ENCODE peak calls at places on chromosomes 3 and 15, in eight cellular contexts. L is A549, H is endodermal cell, V is lower lobe of right lung, G is heart left ventricle, E is mesenchymal stem cell, U is psoas muscle, Q is mammary epithelial cell. X is an unnamed sample. For H3K4me1, the result is how much of the 10 kb centered on the place peaks cover.

GRCh38 chr15:68830141-68830540 is 9.4 kb upstream of the ANP32A start:
- DNase-seq in L (no peak), H (no peak), V (no peak), G (no peak), E (no peak), U (no peak), Q (no peak), X (no peak)

GRCh38 chr3:48695113-48695753 is 9.5 kb upstream of the NCKIPSD start:
- DNase-seq in L (no peak), H (peak), V (no peak), G (peak), E (peak), U (peak), Q (peak), X (no peak)

GRCh38 chr3:141231923-141232861 is 567 bp downstream of the PXYLP1 start:
- DNase-seq in L (peak), H (peak), V (peak), G (no peak), E (peak), U (peak), Q (peak), X (peak)

GRCh38 chr3:176739169-176739568 is 458.1 kb downstream of the TBL1XR1 start:
- DNase-seq in L (no peak), H (no peak), V (no peak), G (no peak), E (peak), U (no peak), Q (no peak), X (no peak)

GRCh38 chr3:147775411-147775810 is 366.2 kb downstream of the ZIC1 start:
- DNase-seq in L (no peak), H (no peak), V (no peak), G (no peak), E (no peak), U (no peak), Q (no peak), X (no peak)

GRCh38 chr3:189813652-189814245 is 182.6 kb downstream of the TP63 start:
- DNase-seq in L (no peak), H (peak), V (no peak), G (no peak), E (no peak), U (peak), Q (no peak), X (no peak)

GRCh38 chr3:183298708-183299153 is 45.7 kb downstream of the B3GNT5 start:
- DNase-seq in L (no peak), H (peak), V (peak), G (peak), E (peak), U (peak), Q (no peak), X (peak)

GRCh38 chr3:126005951-126006350 is 37.0 kb downstream of the ROPN1B start:
- DNase-seq in L (no peak), H (no peak), V (no peak), G (no peak), E (peak), U (no peak), Q (peak), X (no peak)

GRCh38 chr3:106573605-106574004 is 704.8 kb upstream of the CBLB start:
- DNase-seq in L (no peak), H (no peak), V (no peak), G (no peak), E (no peak), U (no peak), Q (no peak), X (no peak)

GRCh38 chr3:37492977-37493471 is 318.6 kb upstream of the LRRFIP2 start:
- DNase-seq in L (no peak), H (no peak), V (no peak), G (peak), E (peak), U (no peak), Q (peak), X (no peak)

GRCh38 chr3:194204036-194204792 is 68.3 kb downstream of the HES1 start:
- DNase-seq in L (peak), H (peak), V (peak), G (no peak), E (no peak), U (no peak), Q (peak), X (no peak)

GRCh38 chr3:22861426-22861825 is 341.7 kb upstream of the UBE2E2 start:
- DNase-seq in L (no peak), H (no peak), V (no peak), G (no peak), E (no peak), U (no peak), Q (peak), X (no peak)

GRCh38 chr15:52143862-52144261 is 31.3 kb upstream of the BCL2L10 start:
- DNase-seq in L (no peak), H (peak), V (no peak), G (no peak), E (peak), U (no peak), Q (peak), X (no peak)

GRCh38 chr15:80777137-80777536 is 2.0 kb upstream of the CEMIP start:
- DNase-seq in L (no peak), H (no peak), V (no peak), G (no peak), E (peak), U (no peak), Q (peak), X (no peak)

GRCh38 chr15:50059883-50060282 is 59.1 kb downstream of the ATP8B4 start:
- DNase-seq in L (no peak), H (peak), V (no peak), G (no peak), E (no peak), U (no peak), Q (no peak), X (no peak)

GRCh38 chr3:46375214-46375613 is 4.5 kb downstream of the CCR5 start:
- DNase-seq in L (no peak), H (no peak), V (no peak), G (no peak), E (no peak), U (no peak), Q (no peak), X (no peak)

GRCh38 chr3:30535515-30535914 is 70.9 kb upstream of the TGFBR2 start:
- DNase-seq in L (no peak), H (no peak), V (no peak), G (no peak), E (no peak), U (no peak), Q (no peak), X (no peak)

GRCh38 chr3:53044371-53045106 is 1.3 kb downstream of the SFMBT1 start:
- DNase-seq in L (peak), H (peak), V (peak), G (peak), E (peak), U (peak), Q (peak), X (peak)

GRCh38 chr3:8575364-8576104 is 69.1 kb downstream of the SSUH2 start:
- DNase-seq in L (no peak), H (no peak), V (no peak), G (no peak), E (peak), U (no peak), Q (peak), X (no peak)

GRCh38 chr15:69530234-69530633 is 77.6 kb downstream of the RPLP1 start:
- DNase-seq in L (no peak), H (peak), V (no peak), G (no peak), E (no peak), U (no peak), Q (no peak), X (no peak)

GRCh38 chr15:100692259-100692658 is 89.9 kb downstream of the ASB7 start:
- DNase-seq in L (no peak), H (no peak), V (no peak), G (no peak), E (peak), U (no peak), Q (no peak), X (no peak)

GRCh38 chr15:48785712-48786111 is 25.2 kb downstream of the CEP152 start:
- DNase-seq in L (no peak), H (no peak), V (no peak), G (no peak), E (no peak), U (no peak), Q (no peak), X (no peak)
- H3K4me1 ChIP-seq in L (under half), H (under half), V (under half), G (under half), E (under half), U (under half), Q (under half), X (under half)

GRCh38 chr3:24088782-24089181 is 143.7 kb downstream of the NR1D2 start:
- DNase-seq in L (peak), H (peak), V (no peak), G (no peak), E (peak), U (no peak), Q (peak), X (no peak)
- H3K27ac ChIP-seq in L (no peak), H (no peak), V (no peak), G (no peak), E (no peak), U (no peak), Q (no peak), X (no peak)

DNA sequence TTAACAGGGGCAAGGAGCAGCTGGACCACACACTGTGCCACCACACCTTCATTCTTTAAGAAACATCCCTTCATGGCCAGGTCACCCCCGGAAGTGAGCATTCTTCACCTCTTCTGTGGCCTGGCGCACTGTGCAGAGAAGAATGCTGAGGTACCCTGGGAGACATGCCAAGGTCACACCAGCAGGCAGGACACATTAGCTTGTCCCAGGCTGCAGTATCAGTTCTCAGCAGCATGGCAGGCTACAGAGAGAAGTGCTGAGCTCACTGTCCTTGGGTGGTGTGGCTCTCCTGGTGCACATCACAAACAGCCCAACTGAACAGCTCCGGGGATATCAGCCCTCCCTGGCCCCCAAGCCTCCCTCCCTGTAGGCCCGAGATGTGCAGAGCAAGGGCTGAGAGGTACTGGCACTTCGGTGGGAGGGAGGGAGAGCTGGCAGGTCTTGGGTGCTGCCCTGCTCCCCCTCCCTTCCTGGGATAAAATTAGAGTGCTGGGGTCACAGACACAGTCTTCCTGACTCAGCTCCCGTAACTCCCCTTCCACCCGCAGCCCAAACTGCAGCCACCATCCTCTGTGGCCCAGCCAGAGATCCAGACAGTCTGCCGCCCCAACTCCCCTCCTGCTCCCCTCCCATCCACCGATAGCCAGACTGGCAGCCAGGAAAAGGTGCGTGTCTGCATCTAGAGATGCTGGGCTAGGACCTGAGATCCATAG is 13.4 kb downstream of the SEMA7A start:
- DNase-seq in L (no peak), H (no peak), V (no peak), G (no peak), E (no peak), U (no peak), Q (no peak), X (peak)
- H3K4me1 ChIP-seq in L (under half), H (under half), V (under half), G (under half), E (half or more), U (under half), Q (half or more), X (under half)

GRCh38 chr3:85030052-85030451 is 71.3 kb downstream of the CADM2 start:
- DNase-seq in L (no peak), H (no peak), V (no peak), G (no peak), E (no peak), U (no peak), Q (no peak), X (no peak)
- H3K27ac ChIP-seq in L (no peak), H (no peak), V (no peak), G (no peak), E (no peak), U (no peak), Q (no peak), X (no peak)

DNA sequence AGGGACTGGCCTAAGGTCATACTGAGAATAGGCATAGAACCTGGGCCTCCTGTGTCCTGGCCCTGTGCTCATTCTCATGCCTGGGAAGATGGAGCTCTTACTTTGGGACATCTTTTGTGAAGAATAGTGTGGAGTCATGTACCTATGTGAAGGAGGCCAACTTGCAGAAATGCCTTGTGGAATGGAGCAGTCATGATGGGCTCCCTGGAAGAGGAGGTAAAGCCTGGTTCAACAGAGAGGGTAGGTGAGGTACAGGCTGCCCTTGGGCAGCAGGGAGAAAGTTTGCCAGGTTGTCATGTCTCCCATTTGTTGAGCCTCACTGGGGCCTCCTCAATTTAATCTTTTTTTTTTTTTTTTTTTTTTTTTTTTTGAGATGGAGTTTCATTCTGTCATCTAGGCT is 18.1 kb downstream of the MAPKAPK3 start:
- DNase-seq in L (no peak), H (no peak), V (no peak), G (no peak), E (no peak), U (no peak), Q (no peak), X (no peak)
- H3K4me1 ChIP-seq in L (under half), H (under half), V (under half), G (under half), E (under half), U (under half), Q (half or more), X (under half)

DNA sequence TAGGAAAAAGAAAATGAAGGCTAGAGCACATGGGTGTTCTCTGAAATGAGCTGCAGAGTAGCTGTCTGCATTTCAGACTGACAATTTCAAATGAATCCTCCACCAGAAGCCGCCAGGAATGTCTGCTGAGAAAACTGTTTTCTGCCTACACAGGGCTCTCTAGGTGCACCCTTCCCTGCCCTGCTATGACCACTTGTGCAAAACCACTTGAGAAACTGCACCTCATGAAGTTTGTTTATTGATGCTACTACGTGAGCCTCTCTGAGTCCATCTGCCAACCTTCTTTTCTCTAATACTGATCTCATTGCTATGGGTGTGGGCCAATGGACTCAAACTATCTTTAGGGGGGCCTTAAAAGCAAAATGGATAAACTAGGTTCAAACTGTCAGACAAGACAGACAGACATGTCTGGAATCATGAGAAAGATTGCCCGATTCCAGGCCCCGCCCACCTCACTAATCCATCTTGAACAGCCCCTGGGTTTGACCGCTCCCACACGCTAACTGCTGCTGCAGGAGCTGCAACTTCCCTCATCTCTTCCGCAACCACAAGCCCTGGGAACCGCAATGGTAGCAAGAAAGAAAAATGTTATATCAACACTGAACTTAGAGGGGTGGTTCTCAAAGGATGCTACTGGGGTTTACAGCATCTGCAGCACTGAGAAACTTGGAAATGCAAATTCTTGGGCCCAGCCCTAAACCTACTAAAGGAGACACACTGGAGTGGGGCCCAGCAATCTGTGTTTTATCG is 9.0 kb upstream of the CD47 start:
- DNase-seq in L (no peak), H (no peak), V (peak), G (no peak), E (peak), U (no peak), Q (no peak), X (no peak)
- H3K27ac ChIP-seq in L (no peak), H (peak), V (no peak), G (no peak), E (no peak), U (no peak), Q (no peak), X (no peak)

DNA sequence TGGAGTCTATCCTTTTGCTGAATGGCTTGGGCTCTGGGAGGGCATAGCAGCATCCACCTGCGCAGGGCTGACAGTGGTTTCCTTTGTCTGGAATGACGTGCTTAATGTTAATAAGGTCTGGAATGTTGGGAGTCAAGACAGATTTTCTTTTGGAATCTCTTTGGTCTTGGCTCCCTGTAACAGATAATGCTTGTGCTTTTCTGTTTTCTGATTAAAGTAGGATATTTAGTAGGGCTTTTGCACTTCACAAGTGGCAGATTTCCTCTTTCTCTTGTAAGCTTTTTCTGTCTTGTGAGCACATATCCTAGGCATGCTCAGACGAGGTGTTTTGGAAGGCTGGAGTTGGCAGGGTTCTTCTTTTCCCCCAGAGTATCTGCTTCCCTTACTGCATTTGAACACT is 189.6 kb downstream of the GHSR start:
- DNase-seq in L (no peak), H (no peak), V (no peak), G (peak), E (no peak), U (no peak), Q (no peak), X (no peak)
- H3K4me1 ChIP-seq in L (half or more), H (under half), V (half or more), G (half or more), E (under half), U (half or more), Q (under half), X (under half)

GRCh38 chr15:67674983-67675382 is 132.5 kb downstream of the MAP2K5 start:
- DNase-seq in L (no peak), H (no peak), V (no peak), G (no peak), E (no peak), U (no peak), Q (no peak), X (no peak)

GRCh38 chr15:67685716-67686115 is 139.6 kb upstream of the SKOR1 start:
- DNase-seq in L (no peak), H (no peak), V (no peak), G (no peak), E (no peak), U (no peak), Q (no peak), X (no peak)

GRCh38 chr15:67678948-67679347 is 136.4 kb downstream of the MAP2K5 start:
- DNase-seq in L (no peak), H (no peak), V (no peak), G (no peak), E (no peak), U (no peak), Q (no peak), X (no peak)

GRCh38 chr15:67685008-67685599 is 140.2 kb upstream of the SKOR1 start:
- DNase-seq in L (no peak), H (no peak), V (no peak), G (no peak), E (peak), U (no peak), Q (peak), X (no peak)

GRCh38 chr15:67680645-67681044 is 138.1 kb downstream of the MAP2K5 start:
- DNase-seq in L (no peak), H (no peak), V (no peak), G (no peak), E (peak), U (no peak), Q (peak), X (no peak)
- H3K27ac ChIP-seq in L (peak), H (no peak), V (no peak), G (no peak), E (no peak), U (no peak), Q (no peak), X (no peak)

DNA sequence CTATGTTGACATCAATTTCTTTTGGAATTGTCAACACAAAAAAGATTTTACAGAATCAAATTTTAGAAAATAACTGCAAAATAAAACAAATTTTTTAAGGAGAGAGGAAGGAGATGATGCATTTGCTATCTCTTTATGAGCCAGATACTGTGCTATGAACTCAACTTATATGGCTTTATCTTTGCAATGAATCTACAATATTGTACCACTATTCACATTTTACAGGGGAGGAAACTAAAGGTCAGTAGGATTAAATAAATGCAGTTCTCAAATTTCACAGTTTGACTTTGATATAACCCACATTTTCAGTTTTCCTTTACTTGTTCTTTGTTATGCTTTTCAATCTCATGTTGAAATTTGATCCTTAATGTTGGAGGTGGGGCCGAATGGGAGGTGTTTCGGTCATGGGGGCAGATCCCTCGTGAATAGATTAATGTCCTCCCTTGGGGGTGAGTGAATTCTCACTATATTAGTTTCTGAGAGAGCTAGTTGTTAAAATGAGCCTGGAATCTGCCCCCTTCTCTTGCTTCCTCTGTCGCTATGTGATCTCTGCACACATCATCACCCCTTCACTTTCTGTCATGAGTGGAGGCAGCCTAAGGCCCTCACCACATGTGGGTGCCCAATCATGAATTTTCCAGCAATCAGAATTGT is 44.6 kb downstream of the CD200 start:
- DNase-seq in L (no peak), H (no peak), V (no peak), G (no peak), E (no peak), U (no peak), Q (no peak), X (no peak)
- H3K4me1 ChIP-seq in L (under half), H (under half), V (under half), G (under half), E (under half), U (under half), Q (under half), X (under half)

DNA sequence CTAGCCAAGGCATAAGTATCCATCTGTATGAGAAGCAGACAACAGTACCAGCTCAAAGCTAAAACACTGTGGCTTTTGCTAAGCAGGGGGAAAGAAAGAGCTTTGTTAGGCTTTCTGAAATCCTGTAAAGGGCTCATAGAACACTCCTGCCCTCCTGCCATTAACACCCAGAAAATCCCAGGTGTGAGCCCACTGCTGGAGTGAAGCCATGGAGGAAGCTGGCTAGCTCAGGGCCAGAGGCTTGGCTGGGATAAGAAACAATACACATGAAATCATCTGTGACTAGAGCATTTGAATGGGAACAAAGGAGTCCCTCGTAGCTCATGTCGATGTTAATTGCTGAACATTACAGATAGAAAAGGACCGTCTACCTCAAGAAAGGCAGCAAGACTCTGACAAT is 23.5 kb downstream of the RUVBL1 start:
- DNase-seq in L (no peak), H (no peak), V (no peak), G (no peak), E (no peak), U (no peak), Q (no peak), X (no peak)
- H3K27ac ChIP-seq in L (no peak), H (no peak), V (no peak), G (no peak), E (no peak), U (no peak), Q (no peak), X (no peak)

X was measured in body of pancreas.